ENCODE peak calls at places on chromosomes 3 and 15, in five cellular contexts. N is tibial artery, T is right lobe of liver, M is tibial nerve, Y is right cardiac atrium. Q is an unnamed sample.

GRCh38 chr3:1734494-1735122 is 364.1 kb upstream of the CNTN4 start:
- DNase-seq in N (no peak), T (no peak), M (no peak), Y (no peak), Q (no peak)

GRCh38 chr3:153162513-153163348 is 705 bp downstream of the RAP2B start:
- DNase-seq in N (peak), T (peak), M (peak), Y (peak), Q (peak)

GRCh38 chr15:31464216-31465082 is 137.8 kb downstream of the KLF13 start:
- DNase-seq in N (no peak), T (no peak), M (no peak), Y (no peak), Q (no peak)

GRCh38 chr3:11328196-11328945 is 56.2 kb downstream of the ATG7 start:
- DNase-seq in N (no peak), T (no peak), M (no peak), Y (no peak), Q (no peak)

GRCh38 chr3:54932606-54933005 is 4.7 kb upstream of the LRTM1 start:
- DNase-seq in N (no peak), T (no peak), M (no peak), Y (peak), Q (no peak)

GRCh38 chr3:36695769-36696137 is 68.6 kb downstream of the DCLK3 start:
- DNase-seq in N (no peak), T (no peak), M (no peak), Y (no peak), Q (no peak)

GRCh38 chr15:101437209-101437608 is 52.3 kb downstream of the PCSK6 start:
- DNase-seq in N (no peak), T (peak), M (no peak), Y (no peak), Q (no peak)

GRCh38 chr15:74994685-74995084 is 678 bp upstream of the SCAMP5 start:
- DNase-seq in N (no peak), T (no peak), M (no peak), Y (no peak), Q (no peak)

GRCh38 chr15:89389841-89390603 is 55.4 kb upstream of the POLG start:
- DNase-seq in N (no peak), T (no peak), M (no peak), Y (no peak), Q (no peak)

GRCh38 chr15:76529911-76530310 is 193.3 kb downstream of the ISL2 start:
- DNase-seq in N (no peak), T (no peak), M (no peak), Y (no peak), Q (no peak)

GRCh38 chr15:52674831-52675230 is 4.4 kb downstream of the ATOSA start:
- DNase-seq in N (no peak), T (no peak), M (no peak), Y (no peak), Q (no peak)

GRCh38 chr3:138070006-138070405 is 45.4 kb downstream of the DZIP1L start:
- DNase-seq in N (no peak), T (no peak), M (no peak), Y (no peak), Q (no peak)

GRCh38 chr15:70262171-70262570 is 164.5 kb upstream of the TLE3 start:
- DNase-seq in N (no peak), T (no peak), M (no peak), Y (no peak), Q (no peak)

GRCh38 chr3:14410501-14411165 is 8.2 kb downstream of the SLC6A6 start:
- DNase-seq in N (peak), T (no peak), M (no peak), Y (no peak), Q (peak)

GRCh38 chr3:35498506-35499210 is 140.7 kb upstream of the ARPP21 start:
- DNase-seq in N (no peak), T (no peak), M (no peak), Y (no peak), Q (no peak)

GRCh38 chr3:138964264-138964663 is 17.2 kb downstream of the FOXL2NB start:
- DNase-seq in N (no peak), T (no peak), M (no peak), Y (no peak), Q (no peak)

DNA sequence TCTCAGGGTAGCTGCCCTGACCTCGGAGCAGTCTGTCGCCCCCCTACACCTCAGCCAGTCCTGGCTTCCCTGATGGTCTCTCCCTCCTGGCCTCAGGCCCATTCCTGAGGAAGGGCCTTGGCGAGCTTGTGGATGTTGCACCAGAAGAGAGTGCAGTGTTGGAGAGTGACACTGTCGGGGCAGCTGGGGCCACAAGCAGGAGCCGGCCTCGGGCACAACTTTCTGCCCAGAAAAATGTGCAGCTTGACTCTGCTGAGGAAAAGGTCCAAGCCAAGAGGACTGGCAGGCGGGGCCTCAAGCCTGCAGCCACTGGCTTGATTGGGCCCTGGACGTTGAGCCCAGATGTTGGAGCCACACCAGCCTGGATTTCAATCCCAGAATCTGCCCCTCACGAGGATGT is 12.8 kb downstream of the HEMK1 start:
- DNase-seq in N (no peak), T (no peak), M (no peak), Y (peak), Q (no peak)
- H3K27ac ChIP-seq in N (no peak), T (peak), M (no peak), Y (peak), Q (no peak)

DNA sequence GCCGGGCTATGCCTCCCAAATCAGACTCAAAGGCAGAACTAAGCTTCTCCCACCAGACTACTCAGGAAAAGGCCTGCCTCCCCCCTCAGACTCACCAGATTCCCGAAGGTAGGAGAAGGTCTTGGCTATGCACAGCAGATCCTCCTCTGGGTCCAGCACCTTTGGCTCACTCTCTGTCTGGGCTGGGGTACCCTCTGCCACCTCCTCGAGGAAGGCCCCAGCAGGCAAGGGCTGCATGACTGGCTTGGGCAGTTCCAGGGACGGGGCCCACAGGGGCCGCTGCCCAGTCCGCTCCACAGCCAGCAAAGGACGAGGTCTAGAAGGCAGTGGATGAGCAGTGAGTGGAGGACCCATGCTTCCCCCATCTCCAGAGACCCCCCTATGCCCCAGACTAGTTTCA is 3.3 kb downstream of the CISH start:
- DNase-seq in N (no peak), T (no peak), M (no peak), Y (no peak), Q (no peak)
- H3K27ac ChIP-seq in N (no peak), T (peak), M (no peak), Y (peak), Q (no peak)

GRCh38 chr3:169382309-169382708 is 281.2 kb downstream of the MECOM start:
- DNase-seq in N (no peak), T (no peak), M (no peak), Y (no peak), Q (no peak)

GRCh38 chr3:169383770-169384169 is 279.7 kb downstream of the MECOM start:
- DNase-seq in N (no peak), T (no peak), M (no peak), Y (no peak), Q (no peak)

GRCh38 chr3:169384576-169384975 is 278.9 kb downstream of the MECOM start:
- DNase-seq in N (no peak), T (no peak), M (no peak), Y (no peak), Q (no peak)

DNA sequence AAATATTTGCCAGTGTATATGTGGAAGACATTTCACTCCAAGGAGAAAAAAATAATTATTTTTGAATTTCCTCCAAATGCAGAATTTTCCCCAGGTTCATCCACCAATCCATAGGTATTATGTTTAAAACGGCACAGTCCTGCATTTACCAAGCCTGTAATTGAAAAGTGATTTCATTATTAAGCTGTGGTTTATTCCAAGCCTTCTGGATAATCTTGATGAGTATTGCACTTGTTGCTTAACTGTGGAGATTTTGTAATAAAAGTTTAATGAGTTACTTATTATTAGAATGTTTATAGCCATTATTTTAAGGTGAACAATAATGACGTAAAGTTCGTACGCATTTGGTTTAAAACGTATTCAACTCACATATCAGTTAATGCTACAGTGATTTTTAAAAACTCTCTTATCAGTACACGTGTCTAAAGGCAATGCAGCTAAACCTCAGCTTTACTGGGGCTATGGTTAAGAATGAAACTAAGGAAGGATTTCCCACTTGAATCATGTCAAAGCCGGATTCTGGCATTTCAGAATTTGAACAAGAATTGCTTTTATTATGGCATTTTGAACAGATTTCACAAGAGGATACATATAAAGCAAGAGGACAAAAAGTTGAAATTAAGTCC is 283.9 kb downstream of the MECOM start:
- DNase-seq in N (no peak), T (no peak), M (no peak), Y (no peak), Q (no peak)
- H3K27ac ChIP-seq in N (no peak), T (no peak), M (no peak), Y (no peak), Q (no peak)

DNA sequence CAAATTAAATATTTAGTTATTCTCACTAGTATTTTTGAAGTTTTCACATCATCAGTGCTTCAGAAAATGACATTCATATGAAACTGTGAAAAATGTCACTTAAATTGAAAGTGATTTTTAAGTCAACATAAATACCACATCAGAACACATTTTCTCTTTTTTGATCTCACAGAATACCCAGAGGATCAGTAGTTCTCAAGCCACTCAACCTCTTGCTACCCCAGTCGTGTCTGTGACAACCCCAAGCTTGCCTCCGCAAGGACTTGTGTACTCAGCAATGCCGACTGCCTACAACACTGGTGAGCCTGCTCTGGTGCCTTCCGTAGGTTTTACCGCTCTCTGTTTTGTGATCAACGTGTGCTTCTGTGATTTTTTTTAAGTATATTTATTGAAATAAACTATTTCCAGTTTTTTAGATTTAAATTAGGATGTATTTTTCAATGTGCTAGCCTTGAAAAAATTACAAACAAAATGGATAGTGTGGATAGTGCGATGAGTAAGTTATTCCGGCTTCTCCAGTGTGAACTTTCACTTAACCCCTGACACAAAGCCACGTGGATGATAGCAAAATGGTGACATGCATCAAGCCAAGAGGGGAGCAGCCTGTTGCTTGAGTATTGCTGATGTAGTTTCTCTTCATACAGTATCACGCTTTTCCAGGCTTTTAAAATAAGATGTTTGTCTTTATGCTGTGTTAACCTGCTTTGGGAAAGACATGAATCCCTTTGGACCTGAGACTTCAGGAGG is 26.5 kb downstream of the LYSMD4 start:
- DNase-seq in N (no peak), T (no peak), M (no peak), Y (no peak), Q (no peak)
- H3K27ac ChIP-seq in N (peak), T (peak), M (peak), Y (peak), Q (no peak)

GRCh38 chr3:123421353-123422174 is 27.3 kb downstream of the ADCY5 start:
- DNase-seq in N (no peak), T (peak), M (peak), Y (peak), Q (peak)

GRCh38 chr3:123420416-123420968 is 28.4 kb downstream of the ADCY5 start:
- DNase-seq in N (no peak), T (no peak), M (no peak), Y (no peak), Q (no peak)

GRCh38 chr3:123422457-123422856 is 26.4 kb downstream of the ADCY5 start:
- DNase-seq in N (no peak), T (no peak), M (no peak), Y (no peak), Q (no peak)

GRCh38 chr3:123419156-123419849 is 29.6 kb downstream of the ADCY5 start:
- DNase-seq in N (no peak), T (no peak), M (no peak), Y (no peak), Q (no peak)

DNA sequence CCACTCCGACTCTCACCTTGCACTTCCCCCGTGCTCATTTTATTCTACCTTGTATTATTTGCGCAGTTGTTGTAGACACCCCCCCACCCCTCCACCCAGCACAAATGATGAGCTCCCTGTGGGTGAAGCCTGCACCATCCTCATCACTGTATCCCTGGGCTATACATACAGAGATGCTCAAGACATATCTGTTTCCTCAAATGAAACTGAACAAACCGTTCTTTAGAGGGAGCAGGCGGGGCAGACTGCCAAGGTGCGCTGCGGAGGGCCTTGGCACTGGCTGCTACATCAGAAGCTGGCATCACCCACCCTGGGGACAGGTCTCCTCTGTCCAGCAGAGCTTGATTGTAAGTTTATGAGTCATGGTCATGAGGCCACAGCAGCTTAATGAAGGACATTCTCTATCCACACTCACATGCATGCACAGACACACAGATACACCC is 29.0 kb downstream of the ADCY5 start:
- DNase-seq in N (peak), T (peak), M (no peak), Y (peak), Q (peak)
- H3K27ac ChIP-seq in N (peak), T (no peak), M (no peak), Y (peak), Q (peak)

DNA sequence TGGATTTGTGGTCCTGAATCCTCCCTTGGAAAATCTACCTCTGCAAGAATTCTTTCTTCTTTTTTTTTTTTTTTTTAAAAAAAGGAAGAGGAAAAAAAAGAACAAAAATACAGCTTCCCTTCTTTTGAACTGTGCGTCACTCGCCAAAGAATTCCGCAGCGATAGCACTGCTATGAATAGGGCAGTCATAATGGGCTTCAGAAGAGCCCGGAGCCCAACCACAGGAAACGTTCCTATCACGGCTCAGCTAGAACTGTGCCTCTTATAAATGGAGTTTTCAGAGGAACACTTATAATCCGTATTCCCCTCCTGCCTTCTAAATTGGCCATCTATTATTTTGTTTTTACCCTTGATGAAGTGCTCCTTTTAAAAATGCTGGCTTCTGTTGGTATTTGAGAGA is 227.7 kb downstream of the ADAMTS17 start:
- DNase-seq in N (peak), T (no peak), M (peak), Y (peak), Q (peak)
- H3K27ac ChIP-seq in N (peak), T (peak), M (peak), Y (peak), Q (peak)

GRCh38 chr3:40453933-40454332 is 3.2 kb upstream of the RPL14 start:
- DNase-seq in N (no peak), T (no peak), M (no peak), Y (no peak), Q (no peak)
- H3K27ac ChIP-seq in N (peak), T (peak), M (no peak), Y (peak), Q (peak)

GRCh38 chr3:98982336-98982735 is 80.8 kb upstream of the DCBLD2 start:
- DNase-seq in N (no peak), T (no peak), M (no peak), Y (no peak), Q (no peak)
- H3K27ac ChIP-seq in N (no peak), T (no peak), M (peak), Y (no peak), Q (no peak)

GRCh38 chr3:12393894-12394293 is 90.4 kb upstream of the TSEN2 start:
- DNase-seq in N (no peak), T (no peak), M (peak), Y (no peak), Q (no peak)
- H3K27ac ChIP-seq in N (no peak), T (no peak), M (no peak), Y (no peak), Q (no peak)